ENCODE peak calls at places on chromosomes 2 and 18, in seven cellular contexts. One of them, this sample, is unnamed.

GRCh38 chr2:73112026-73112912 is 479 bp downstream of the RAB11FIP5 start:
- DNase-seq in SK-MEL-5: no peak
- DNase-seq in GM19239: peak; percentile 29
- DNase-seq in stimulated activated CD8-positive, alpha-beta memory T cell treated with anti-CD3 and anti-CD28 coated beads, Interleukin-4, amount 100 ng/mL, for 48 hours: peak; percentile 29
- DNase-seq in CD4-positive, CD25-positive, alpha-beta regulatory T cell: peak; percentile 7
- DNase-seq in LNCaP clone FGC: no peak
- DNase-seq in CD8-positive, alpha-beta memory T cell: no peak
- DNase-seq in this sample: peak; percentile 34

GRCh38 chr18:46222710-46223360 is 118.7 kb downstream of the HAUS1 start:
- DNase-seq in SK-MEL-5: no peak
- DNase-seq in GM19239: no peak
- DNase-seq in stimulated activated CD8-positive, alpha-beta memory T cell treated with anti-CD3 and anti-CD28 coated beads, Interleukin-4, amount 100 ng/mL, for 48 hours: no peak
- DNase-seq in CD4-positive, CD25-positive, alpha-beta regulatory T cell: no peak
- DNase-seq in LNCaP clone FGC: no peak
- DNase-seq in CD8-positive, alpha-beta memory T cell: no peak
- DNase-seq in this sample: no peak

GRCh38 chr2:182144039-182144779 is 158.6 kb downstream of the PPP1R1C start:
- DNase-seq in SK-MEL-5: no peak
- DNase-seq in GM19239: no peak
- DNase-seq in stimulated activated CD8-positive, alpha-beta memory T cell treated with anti-CD3 and anti-CD28 coated beads, Interleukin-4, amount 100 ng/mL, for 48 hours: no peak
- DNase-seq in CD4-positive, CD25-positive, alpha-beta regulatory T cell: no peak
- DNase-seq in LNCaP clone FGC: no peak
- DNase-seq in CD8-positive, alpha-beta memory T cell: no peak
- DNase-seq in this sample: peak; percentile 94

GRCh38 chr2:27489118-27489497 is 435 bp downstream of the IFT172 start:
- DNase-seq in SK-MEL-5: peak; percentile 48
- DNase-seq in GM19239: no peak
- DNase-seq in stimulated activated CD8-positive, alpha-beta memory T cell treated with anti-CD3 and anti-CD28 coated beads, Interleukin-4, amount 100 ng/mL, for 48 hours: no peak
- DNase-seq in CD4-positive, CD25-positive, alpha-beta regulatory T cell: no peak
- DNase-seq in LNCaP clone FGC: no peak
- DNase-seq in CD8-positive, alpha-beta memory T cell: no peak
- DNase-seq in this sample: peak; percentile 29

GRCh38 chr2:109419960-109420370 is 193.8 kb downstream of the SEPTIN10 start:
- DNase-seq in SK-MEL-5: no peak
- DNase-seq in GM19239: no peak
- DNase-seq in stimulated activated CD8-positive, alpha-beta memory T cell treated with anti-CD3 and anti-CD28 coated beads, Interleukin-4, amount 100 ng/mL, for 48 hours: no peak
- DNase-seq in CD4-positive, CD25-positive, alpha-beta regulatory T cell: no peak
- DNase-seq in LNCaP clone FGC: no peak
- DNase-seq in CD8-positive, alpha-beta memory T cell: peak; percentile 4
- DNase-seq in this sample: no peak

GRCh38 chr2:218815649-218816048 is 16.0 kb downstream of the PRKAG3 start:
- DNase-seq in SK-MEL-5: no peak
- DNase-seq in GM19239: no peak
- DNase-seq in stimulated activated CD8-positive, alpha-beta memory T cell treated with anti-CD3 and anti-CD28 coated beads, Interleukin-4, amount 100 ng/mL, for 48 hours: no peak
- DNase-seq in CD4-positive, CD25-positive, alpha-beta regulatory T cell: no peak
- DNase-seq in LNCaP clone FGC: no peak
- DNase-seq in CD8-positive, alpha-beta memory T cell: no peak
- DNase-seq in this sample: no peak

GRCh38 chr2:99380376-99381010 is 43.3 kb downstream of the EIF5B start:
- DNase-seq in SK-MEL-5: no peak
- DNase-seq in GM19239: no peak
- DNase-seq in stimulated activated CD8-positive, alpha-beta memory T cell treated with anti-CD3 and anti-CD28 coated beads, Interleukin-4, amount 100 ng/mL, for 48 hours: no peak
- DNase-seq in CD4-positive, CD25-positive, alpha-beta regulatory T cell: no peak
- DNase-seq in LNCaP clone FGC: no peak
- DNase-seq in CD8-positive, alpha-beta memory T cell: no peak
- DNase-seq in this sample: no peak

GRCh38 chr2:10900216-10901109 is 11.3 kb upstream of the KCNF1 start:
- DNase-seq in SK-MEL-5: peak; percentile 76
- DNase-seq in GM19239: peak; percentile 55
- DNase-seq in stimulated activated CD8-positive, alpha-beta memory T cell treated with anti-CD3 and anti-CD28 coated beads, Interleukin-4, amount 100 ng/mL, for 48 hours: no peak
- DNase-seq in CD4-positive, CD25-positive, alpha-beta regulatory T cell: no peak
- DNase-seq in LNCaP clone FGC: no peak
- DNase-seq in CD8-positive, alpha-beta memory T cell: no peak
- DNase-seq in this sample: peak; percentile 47

GRCh38 chr2:234912437-234912836 is 39.4 kb upstream of the SH3BP4 start:
- DNase-seq in SK-MEL-5: peak; percentile 56
- DNase-seq in GM19239: no peak
- DNase-seq in stimulated activated CD8-positive, alpha-beta memory T cell treated with anti-CD3 and anti-CD28 coated beads, Interleukin-4, amount 100 ng/mL, for 48 hours: no peak
- DNase-seq in CD4-positive, CD25-positive, alpha-beta regulatory T cell: no peak
- DNase-seq in LNCaP clone FGC: no peak
- DNase-seq in CD8-positive, alpha-beta memory T cell: no peak
- DNase-seq in this sample: no peak

GRCh38 chr2:30421551-30422436 is 25.3 kb upstream of the LCLAT1 start:
- DNase-seq in SK-MEL-5: peak; percentile 55
- DNase-seq in GM19239: no peak
- DNase-seq in stimulated activated CD8-positive, alpha-beta memory T cell treated with anti-CD3 and anti-CD28 coated beads, Interleukin-4, amount 100 ng/mL, for 48 hours: peak; percentile 61
- DNase-seq in CD4-positive, CD25-positive, alpha-beta regulatory T cell: no peak
- DNase-seq in LNCaP clone FGC: no peak
- DNase-seq in CD8-positive, alpha-beta memory T cell: no peak
- DNase-seq in this sample: peak; percentile 67

GRCh38 chr2:212814941-212815340 is 276.3 kb upstream of the ERBB4 start:
- DNase-seq in SK-MEL-5: no peak
- DNase-seq in GM19239: no peak
- DNase-seq in stimulated activated CD8-positive, alpha-beta memory T cell treated with anti-CD3 and anti-CD28 coated beads, Interleukin-4, amount 100 ng/mL, for 48 hours: no peak
- DNase-seq in CD4-positive, CD25-positive, alpha-beta regulatory T cell: no peak
- DNase-seq in LNCaP clone FGC: no peak
- DNase-seq in CD8-positive, alpha-beta memory T cell: no peak
- DNase-seq in this sample: no peak

GRCh38 chr18:65409266-65409665 is 341.5 kb upstream of the CDH7 start:
- DNase-seq in SK-MEL-5: no peak
- DNase-seq in GM19239: no peak
- DNase-seq in stimulated activated CD8-positive, alpha-beta memory T cell treated with anti-CD3 and anti-CD28 coated beads, Interleukin-4, amount 100 ng/mL, for 48 hours: no peak
- DNase-seq in CD4-positive, CD25-positive, alpha-beta regulatory T cell: no peak
- DNase-seq in LNCaP clone FGC: no peak
- DNase-seq in CD8-positive, alpha-beta memory T cell: no peak
- DNase-seq in this sample: no peak

GRCh38 chr2:223591596-223591995 is 10.6 kb downstream of the SCG2 start:
- DNase-seq in SK-MEL-5: no peak
- DNase-seq in GM19239: no peak
- DNase-seq in stimulated activated CD8-positive, alpha-beta memory T cell treated with anti-CD3 and anti-CD28 coated beads, Interleukin-4, amount 100 ng/mL, for 48 hours: no peak
- DNase-seq in CD4-positive, CD25-positive, alpha-beta regulatory T cell: no peak
- DNase-seq in LNCaP clone FGC: no peak
- DNase-seq in CD8-positive, alpha-beta memory T cell: no peak
- DNase-seq in this sample: no peak

GRCh38 chr2:20509766-20510490 is 63.1 kb downstream of the RHOB start:
- DNase-seq in SK-MEL-5: peak; percentile 16
- DNase-seq in GM19239: no peak
- DNase-seq in stimulated activated CD8-positive, alpha-beta memory T cell treated with anti-CD3 and anti-CD28 coated beads, Interleukin-4, amount 100 ng/mL, for 48 hours: no peak
- DNase-seq in CD4-positive, CD25-positive, alpha-beta regulatory T cell: no peak
- DNase-seq in LNCaP clone FGC: no peak
- DNase-seq in CD8-positive, alpha-beta memory T cell: no peak
- DNase-seq in this sample: peak; percentile 66

GRCh38 chr2:69848186-69848790 is 18.8 kb downstream of the GMCL1 start:
- DNase-seq in SK-MEL-5: no peak
- DNase-seq in GM19239: no peak
- DNase-seq in stimulated activated CD8-positive, alpha-beta memory T cell treated with anti-CD3 and anti-CD28 coated beads, Interleukin-4, amount 100 ng/mL, for 48 hours: no peak
- DNase-seq in CD4-positive, CD25-positive, alpha-beta regulatory T cell: no peak
- DNase-seq in LNCaP clone FGC: no peak
- DNase-seq in CD8-positive, alpha-beta memory T cell: no peak
- DNase-seq in this sample: no peak

GRCh38 chr2:204538179-204539009 is 6.9 kb upstream of the PARD3B start:
- DNase-seq in SK-MEL-5: no peak
- DNase-seq in GM19239: no peak
- DNase-seq in stimulated activated CD8-positive, alpha-beta memory T cell treated with anti-CD3 and anti-CD28 coated beads, Interleukin-4, amount 100 ng/mL, for 48 hours: no peak
- DNase-seq in CD4-positive, CD25-positive, alpha-beta regulatory T cell: no peak
- DNase-seq in LNCaP clone FGC: no peak
- DNase-seq in CD8-positive, alpha-beta memory T cell: no peak
- DNase-seq in this sample: no peak

GRCh38 chr2:183105402-183106134 is 18.7 kb upstream of the NUP35 start:
- DNase-seq in SK-MEL-5: no peak
- DNase-seq in GM19239: no peak
- DNase-seq in stimulated activated CD8-positive, alpha-beta memory T cell treated with anti-CD3 and anti-CD28 coated beads, Interleukin-4, amount 100 ng/mL, for 48 hours: no peak
- DNase-seq in CD4-positive, CD25-positive, alpha-beta regulatory T cell: no peak
- DNase-seq in LNCaP clone FGC: no peak
- DNase-seq in CD8-positive, alpha-beta memory T cell: no peak
- DNase-seq in this sample: no peak

GRCh38 chr2:152718909-152719645 is 657 bp downstream of the ARL6IP6 start:
- DNase-seq in SK-MEL-5: peak; percentile 67
- DNase-seq in GM19239: peak; percentile 18
- DNase-seq in stimulated activated CD8-positive, alpha-beta memory T cell treated with anti-CD3 and anti-CD28 coated beads, Interleukin-4, amount 100 ng/mL, for 48 hours: no peak
- DNase-seq in CD4-positive, CD25-positive, alpha-beta regulatory T cell: no peak
- DNase-seq in LNCaP clone FGC: no peak
- DNase-seq in CD8-positive, alpha-beta memory T cell: no peak
- DNase-seq in this sample: peak; percentile 75

GRCh38 chr2:172556284-172557033 is 569 bp downstream of the PDK1 start:
- DNase-seq in SK-MEL-5: peak; percentile 24
- DNase-seq in GM19239: peak; percentile 60
- DNase-seq in stimulated activated CD8-positive, alpha-beta memory T cell treated with anti-CD3 and anti-CD28 coated beads, Interleukin-4, amount 100 ng/mL, for 48 hours: peak; percentile 79
- DNase-seq in CD4-positive, CD25-positive, alpha-beta regulatory T cell: peak; percentile 57
- DNase-seq in LNCaP clone FGC: no peak
- DNase-seq in CD8-positive, alpha-beta memory T cell: peak; percentile 77
- DNase-seq in this sample: peak; percentile 63

GRCh38 chr2:187424156-187424555 is 23.9 kb downstream of the CALCRL start:
- DNase-seq in SK-MEL-5: no peak
- DNase-seq in GM19239: no peak
- DNase-seq in stimulated activated CD8-positive, alpha-beta memory T cell treated with anti-CD3 and anti-CD28 coated beads, Interleukin-4, amount 100 ng/mL, for 48 hours: no peak
- DNase-seq in CD4-positive, CD25-positive, alpha-beta regulatory T cell: no peak
- DNase-seq in LNCaP clone FGC: no peak
- DNase-seq in CD8-positive, alpha-beta memory T cell: no peak
- DNase-seq in this sample: no peak

GRCh38 chr2:224666951-224667553 is 49.1 kb downstream of the CCDC195 start:
- DNase-seq in SK-MEL-5: no peak
- DNase-seq in GM19239: peak; percentile 40
- DNase-seq in stimulated activated CD8-positive, alpha-beta memory T cell treated with anti-CD3 and anti-CD28 coated beads, Interleukin-4, amount 100 ng/mL, for 48 hours: no peak
- DNase-seq in CD4-positive, CD25-positive, alpha-beta regulatory T cell: no peak
- DNase-seq in LNCaP clone FGC: no peak
- DNase-seq in CD8-positive, alpha-beta memory T cell: no peak
- DNase-seq in this sample: no peak

This sample was measured in SK-N-DZ.